ENCODE peak calls at places on chromosomes 7 and 10, in six cellular contexts. R is AG08395; D is tibial artery; E is hypothalamus; J is stimulated activated naive CD8-positive, alpha-beta T cell treated with anti-CD3 and anti-CD28 coated beads, Interleukin-15, Interleukin-2, amounts not matched to agents 100 U/mL and 50 U/mL, for 24 hours; O is activated CD4-positive, alpha-beta memory T cell treated with anti-CD3 and anti-CD28 coated beads for 36 hours. P is an unnamed sample.

GRCh38 chr10:110307805-110308204 is 3.1 kb upstream of the SMNDC1 start:
- DNase-seq in R (no peak), D (no peak), E (no peak), J (no peak), O (no peak), P (no peak)

GRCh38 chr7:45026984-45027773 is 27.2 kb downstream of the CCM2 start:
- DNase-seq in R (peak; percentile 57), D (no peak), E (no peak), J (no peak), O (peak; percentile 30), P (no peak)

GRCh38 chr10:93816123-93816747 is 58.5 kb downstream of the LGI1 start:
- DNase-seq in R (peak; percentile 77), D (peak; percentile 69), E (peak; percentile 60), J (peak; percentile 54), O (peak; percentile 57), P (peak; percentile 74)

GRCh38 chr7:135234727-135235126 is 1.1 kb downstream of the STRA8 start:
- DNase-seq in R (no peak), D (no peak), E (no peak), J (no peak), O (no peak), P (peak; percentile 28)

GRCh38 chr7:80934286-80934685 is 15.4 kb upstream of the SEMA3C start:
- DNase-seq in R (peak; percentile 41), D (no peak), E (no peak), J (no peak), O (no peak), P (no peak)

GRCh38 chr10:80484677-80485409 is 30.7 kb downstream of the TSPAN14 start:
- DNase-seq in R (no peak), D (no peak), E (no peak), J (no peak), O (no peak), P (no peak)

GRCh38 chr7:132133501-132133900 is 442.8 kb downstream of the PLXNA4 start:
- DNase-seq in R (no peak), D (no peak), E (no peak), J (no peak), O (no peak), P (no peak)

GRCh38 chr7:2100278-2101205 is 132.2 kb downstream of the MAD1L1 start:
- DNase-seq in R (no peak), D (no peak), E (no peak), J (peak; percentile 43), O (peak; percentile 36), P (no peak)

GRCh38 chr10:61357687-61358086 is 95.5 kb downstream of the TMEM26 start:
- DNase-seq in R (no peak), D (no peak), E (no peak), J (no peak), O (no peak), P (no peak)

GRCh38 chr7:134546903-134547737 is 1.8 kb upstream of the AKR1B15 start:
- DNase-seq in R (no peak), D (peak; percentile 78), E (peak; percentile 10), J (peak; percentile 79), O (peak; percentile 73), P (peak; percentile 86)

GRCh38 chr10:13049774-13050420 is 48.4 kb upstream of the CCDC3 start:
- DNase-seq in R (no peak), D (no peak), E (no peak), J (no peak), O (no peak), P (no peak)

GRCh38 chr10:127524869-127525268 is 24.2 kb upstream of the NPS start:
- DNase-seq in R (no peak), D (no peak), E (no peak), J (no peak), O (no peak), P (no peak)

GRCh38 chr7:101804642-101805401 is 12.6 kb upstream of the CUX1 start:
- DNase-seq in R (no peak), D (no peak), E (no peak), J (no peak), O (peak; percentile 12), P (no peak)

P was measured in ecto neural progenitor cell.